ENCODE peak calls at places on chromosome 19, in ten cellular contexts. Y is progenitor cell of endocrine pancreas, U is mammary epithelial cell, L is NCI-H2171, X is ELR, G is activated gamma-delta T cell treated with Interleukin-2 at 50 U/mL for 16 hours, E is heart right ventricle, N is body of pancreas, A is C1 segment of cervical spinal cord, Z is GM04504. W is an unnamed sample.

GRCh38 chr19:18468930-18469244 is 31.0 kb upstream of the ISYNA1 start:
- DNase-seq in Y (no peak), N (no peak), U (no peak), G (no peak), Z (no peak), L (no peak), X (no peak), E (no peak), A (no peak), W (no peak)

GRCh38 chr19:47619763-47620162 is 10.8 kb downstream of the BICRA start:
- DNase-seq in L (no peak), U (no peak), Z (no peak), A (no peak), E (no peak), G (no peak), X (no peak), Y (no peak), N (no peak), W (no peak)

GRCh38 chr19:16113727-16114126 is 2.0 kb downstream of the RAB8A start:
- DNase-seq in U (no peak), A (no peak), G (no peak), Y (no peak), X (no peak), L (no peak), N (no peak), Z (no peak), E (no peak), W (no peak)

GRCh38 chr19:19619849-19620210 is 1.3 kb upstream of the PBX4 start:
- DNase-seq in E (no peak), Z (no peak), N (no peak), X (no peak), U (no peak), L (no peak), G (no peak), Y (no peak), A (no peak), W (no peak)

GRCh38 chr19:51490676-51491075 is 10.9 kb downstream of the SIGLEC12 start:
- DNase-seq in Y (no peak), Z (no peak), U (no peak), A (no peak), E (no peak), G (no peak), L (no peak), X (no peak), N (no peak), W (no peak)

GRCh38 chr19:756232-756631 is 5.3 kb downstream of the MISP start:
- DNase-seq in G (no peak), N (no peak), E (no peak), X (peak), L (no peak), Y (no peak), A (no peak), Z (no peak), U (peak), W (peak)

GRCh38 chr19:48635263-48635965 is 1.8 kb downstream of the DBP start:
- DNase-seq in U (no peak), N (peak), A (peak), X (peak), Y (no peak), G (peak), E (peak), Z (no peak), L (peak), W (peak)

GRCh38 chr19:50433201-50434180 is 799 bp downstream of the MYBPC2 start:
- DNase-seq in L (no peak), N (no peak), Y (no peak), A (no peak), X (no peak), E (no peak), Z (no peak), U (no peak), G (no peak), W (no peak)

GRCh38 chr19:51246153-51246552 is 4.7 kb upstream of the SIGLECL1 start:
- DNase-seq in X (peak), Y (no peak), G (no peak), U (peak), N (peak), E (no peak), L (no peak), Z (no peak), A (no peak), W (peak)

GRCh38 chr19:37979547-37980082 is 72.6 kb downstream of the SIPA1L3 start:
- DNase-seq in X (no peak), Y (no peak), L (peak), U (peak), A (no peak), E (no peak), G (no peak), Z (no peak), N (no peak), W (no peak)

GRCh38 chr19:57008432-57008831 is 111.4 kb upstream of the USP29 start:
- DNase-seq in U (no peak), G (no peak), Z (no peak), L (no peak), A (no peak), E (no peak), Y (no peak), N (no peak), X (no peak), W (no peak)

GRCh38 chr19:46697142-46697960 is 19.6 kb downstream of the PRKD2 start:
- DNase-seq in X (peak), G (no peak), A (peak), U (no peak), Z (peak), L (peak), N (peak), Y (peak), E (peak), W (no peak)

GRCh38 chr19:13981021-13981420 is 25.1 kb downstream of the RFX1 start:
- DNase-seq in X (no peak), E (no peak), U (no peak), A (no peak), L (no peak), G (no peak), N (no peak), Y (no peak), Z (no peak), W (no peak)

GRCh38 chr19:1244693-1245451 is 3.3 kb downstream of the ATP5F1D start:
- DNase-seq in Y (no peak), Z (no peak), E (peak), A (peak), L (no peak), U (no peak), X (no peak), G (no peak), N (peak), W (no peak)

GRCh38 chr19:51086153-51086850 is 3.6 kb upstream of the KLK14 start:
- DNase-seq in X (no peak), N (peak), L (no peak), E (no peak), G (no peak), Y (no peak), Z (no peak), A (no peak), U (no peak), W (no peak)

GRCh38 chr19:50974702-50975555 is 5.5 kb upstream of the KLK6 start:
- DNase-seq in N (no peak), Y (no peak), G (no peak), Z (no peak), X (no peak), U (no peak), A (no peak), L (no peak), E (no peak), W (no peak)

GRCh38 chr19:8392017-8392591 is 1.9 kb downstream of the RAB11B start:
- DNase-seq in G (no peak), N (peak), X (no peak), L (no peak), E (peak), A (peak), Y (no peak), Z (no peak), U (no peak), W (no peak)

W was measured in PC-3.